ENCODE peak calls at places on chromosomes 16 and 17, in six cellular contexts. One of them, this sample, is unnamed.

GRCh38 chr16:84175351-84176081 is 11.3 kb downstream of the TAF1C start:
- DNase-seq in CD4-positive, alpha-beta T cell: peak
- DNase-seq in EL: no peak
- DNase-seq in LHCN-M2: peak
- DNase-seq in colonic mucosa: peak
- DNase-seq in activated CD8-positive, alpha-beta memory T cell treated with anti-CD3 and anti-CD28 coated beads for 1 hour: peak
- DNase-seq in this sample: no peak

GRCh38 chr16:68290455-68290854 is 20.3 kb downstream of the SLC7A6OS start:
- DNase-seq in CD4-positive, alpha-beta T cell: no peak
- DNase-seq in EL: no peak
- DNase-seq in LHCN-M2: no peak
- DNase-seq in colonic mucosa: no peak
- DNase-seq in activated CD8-positive, alpha-beta memory T cell treated with anti-CD3 and anti-CD28 coated beads for 1 hour: no peak
- DNase-seq in this sample: no peak

GRCh38 chr17:55163408-55163807 is 101.4 kb upstream of the HLF start:
- DNase-seq in CD4-positive, alpha-beta T cell: no peak
- DNase-seq in EL: no peak
- DNase-seq in LHCN-M2: peak
- DNase-seq in colonic mucosa: no peak
- DNase-seq in activated CD8-positive, alpha-beta memory T cell treated with anti-CD3 and anti-CD28 coated beads for 1 hour: no peak
- DNase-seq in this sample: no peak

GRCh38 chr17:82810644-82811430 is 29.0 kb downstream of the ZNF750 start:
- DNase-seq in CD4-positive, alpha-beta T cell: no peak
- DNase-seq in EL: no peak
- DNase-seq in LHCN-M2: no peak
- DNase-seq in colonic mucosa: no peak
- DNase-seq in activated CD8-positive, alpha-beta memory T cell treated with anti-CD3 and anti-CD28 coated beads for 1 hour: no peak
- DNase-seq in this sample: peak

GRCh38 chr17:67063146-67063545 is 18.8 kb downstream of the CACNG1 start:
- DNase-seq in CD4-positive, alpha-beta T cell: no peak
- DNase-seq in EL: peak
- DNase-seq in LHCN-M2: no peak
- DNase-seq in colonic mucosa: no peak
- DNase-seq in activated CD8-positive, alpha-beta memory T cell treated with anti-CD3 and anti-CD28 coated beads for 1 hour: no peak
- DNase-seq in this sample: no peak

GRCh38 chr17:59154335-59154720 is 658 bp downstream of the SKA2 start:
- DNase-seq in CD4-positive, alpha-beta T cell: no peak
- DNase-seq in EL: peak
- DNase-seq in LHCN-M2: peak
- DNase-seq in colonic mucosa: peak
- DNase-seq in activated CD8-positive, alpha-beta memory T cell treated with anti-CD3 and anti-CD28 coated beads for 1 hour: no peak
- DNase-seq in this sample: peak

GRCh38 chr16:85707528-85708095 is 18.9 kb upstream of the GINS2 start:
- DNase-seq in CD4-positive, alpha-beta T cell: no peak
- DNase-seq in EL: no peak
- DNase-seq in LHCN-M2: no peak
- DNase-seq in colonic mucosa: no peak
- DNase-seq in activated CD8-positive, alpha-beta memory T cell treated with anti-CD3 and anti-CD28 coated beads for 1 hour: no peak
- DNase-seq in this sample: no peak

GRCh38 chr16:54286330-54287017 is at the start of gene IRX3:
- DNase-seq in CD4-positive, alpha-beta T cell: no peak
- DNase-seq in EL: peak
- DNase-seq in LHCN-M2: peak
- DNase-seq in colonic mucosa: no peak
- DNase-seq in activated CD8-positive, alpha-beta memory T cell treated with anti-CD3 and anti-CD28 coated beads for 1 hour: no peak
- DNase-seq in this sample: no peak

GRCh38 chr16:11781773-11782172 is 15.3 kb downstream of the ZC3H7A start:
- DNase-seq in CD4-positive, alpha-beta T cell: no peak
- DNase-seq in EL: no peak
- DNase-seq in LHCN-M2: peak
- DNase-seq in colonic mucosa: no peak
- DNase-seq in activated CD8-positive, alpha-beta memory T cell treated with anti-CD3 and anti-CD28 coated beads for 1 hour: no peak
- DNase-seq in this sample: peak

GRCh38 chr16:70473446-70474319 is 19.3 kb downstream of the FCSK start:
- DNase-seq in CD4-positive, alpha-beta T cell: no peak
- DNase-seq in EL: no peak
- DNase-seq in LHCN-M2: no peak
- DNase-seq in colonic mucosa: no peak
- DNase-seq in activated CD8-positive, alpha-beta memory T cell treated with anti-CD3 and anti-CD28 coated beads for 1 hour: no peak
- DNase-seq in this sample: no peak

GRCh38 chr17:1764274-1764673 is 2.4 kb downstream of the SERPINF1 start:
- DNase-seq in CD4-positive, alpha-beta T cell: peak
- DNase-seq in EL: peak
- DNase-seq in LHCN-M2: peak
- DNase-seq in colonic mucosa: peak
- DNase-seq in activated CD8-positive, alpha-beta memory T cell treated with anti-CD3 and anti-CD28 coated beads for 1 hour: peak
- DNase-seq in this sample: no peak

GRCh38 chr17:74016504-74016903 is 187.0 kb upstream of the RPL38 start:
- DNase-seq in CD4-positive, alpha-beta T cell: no peak
- DNase-seq in EL: no peak
- DNase-seq in LHCN-M2: no peak
- DNase-seq in colonic mucosa: no peak
- DNase-seq in activated CD8-positive, alpha-beta memory T cell treated with anti-CD3 and anti-CD28 coated beads for 1 hour: no peak
- DNase-seq in this sample: peak

GRCh38 chr17:77681820-77682219 is 276.7 kb upstream of the TNRC6C start:
- DNase-seq in CD4-positive, alpha-beta T cell: no peak
- DNase-seq in EL: no peak
- DNase-seq in LHCN-M2: peak
- DNase-seq in colonic mucosa: peak
- DNase-seq in activated CD8-positive, alpha-beta memory T cell treated with anti-CD3 and anti-CD28 coated beads for 1 hour: no peak
- DNase-seq in this sample: peak

GRCh38 chr17:65794572-65794971 is 233.1 kb upstream of the AXIN2 start:
- DNase-seq in CD4-positive, alpha-beta T cell: no peak
- DNase-seq in EL: peak
- DNase-seq in LHCN-M2: peak
- DNase-seq in colonic mucosa: peak
- DNase-seq in activated CD8-positive, alpha-beta memory T cell treated with anti-CD3 and anti-CD28 coated beads for 1 hour: no peak
- DNase-seq in this sample: no peak

GRCh38 chr17:57440522-57441269 is 184.4 kb downstream of the MSI2 start:
- DNase-seq in CD4-positive, alpha-beta T cell: peak
- DNase-seq in EL: peak
- DNase-seq in LHCN-M2: peak
- DNase-seq in colonic mucosa: peak
- DNase-seq in activated CD8-positive, alpha-beta memory T cell treated with anti-CD3 and anti-CD28 coated beads for 1 hour: peak
- DNase-seq in this sample: peak